ENCODE peak calls at places on chromosomes 16 and 17, in five cellular contexts. One of them, this sample, is unnamed.

GRCh38 chr16:78792952-78793351 is 693.5 kb downstream of the WWOX start:
- DNase-seq in trophoblast cell: no peak
- DNase-seq in neuronal stem cell: no peak
- DNase-seq in H1: no peak
- DNase-seq in IMR-90: no peak
- DNase-seq in this sample: no peak

GRCh38 chr16:76749780-76750375 is 441.1 kb upstream of the MON1B start:
- DNase-seq in trophoblast cell: no peak
- DNase-seq in IMR-90: no peak
- DNase-seq in neuronal stem cell: no peak
- DNase-seq in H1: no peak
- DNase-seq in this sample: peak; percentile 5

GRCh38 chr17:50884354-50885311 is 18.5 kb upstream of the TOB1 start:
- DNase-seq in neuronal stem cell: no peak
- DNase-seq in IMR-90: no peak
- DNase-seq in trophoblast cell: no peak
- DNase-seq in H1: no peak
- DNase-seq in this sample: no peak

GRCh38 chr17:10067446-10068143 is 130.8 kb downstream of the GAS7 start:
- DNase-seq in trophoblast cell: peak; percentile 52
- DNase-seq in IMR-90: no peak
- DNase-seq in H1: no peak
- DNase-seq in neuronal stem cell: no peak
- DNase-seq in this sample: no peak

GRCh38 chr16:50245417-50246298 is 20.7 kb upstream of the ADCY7 start:
- DNase-seq in IMR-90: peak; percentile 45
- DNase-seq in H1: no peak
- DNase-seq in neuronal stem cell: no peak
- DNase-seq in trophoblast cell: peak; percentile 81
- DNase-seq in this sample: peak; percentile 53

GRCh38 chr17:9488556-9488955 is 87.1 kb downstream of the STX8 start:
- DNase-seq in IMR-90: peak; percentile 32
- DNase-seq in H1: no peak
- DNase-seq in neuronal stem cell: no peak
- DNase-seq in trophoblast cell: no peak
- DNase-seq in this sample: no peak

GRCh38 chr17:31738067-31738466 is 121.0 kb downstream of the COPRS start:
- DNase-seq in IMR-90: no peak
- DNase-seq in neuronal stem cell: no peak
- DNase-seq in H1: no peak
- DNase-seq in trophoblast cell: peak; percentile 25
- DNase-seq in this sample: peak; percentile 56

GRCh38 chr17:55134486-55135157 is 130.1 kb upstream of the HLF start:
- DNase-seq in neuronal stem cell: no peak
- DNase-seq in IMR-90: peak; percentile 50
- DNase-seq in H1: no peak
- DNase-seq in trophoblast cell: no peak
- DNase-seq in this sample: no peak

GRCh38 chr17:79109584-79109983 is 35.0 kb downstream of the ENGASE start:
- DNase-seq in trophoblast cell: no peak
- DNase-seq in neuronal stem cell: peak; percentile 23
- DNase-seq in H1: no peak
- DNase-seq in IMR-90: no peak
- DNase-seq in this sample: no peak

GRCh38 chr16:35184356-35184870 is 1725.0 kb downstream of the TP53TG3F start:
- DNase-seq in trophoblast cell: no peak
- DNase-seq in neuronal stem cell: no peak
- DNase-seq in H1: no peak
- DNase-seq in IMR-90: no peak
- DNase-seq in this sample: no peak

GRCh38 chr17:42670199-42670924 is 6.4 kb downstream of the PLEKHH3 start:
- DNase-seq in trophoblast cell: no peak
- DNase-seq in IMR-90: no peak
- DNase-seq in neuronal stem cell: no peak
- DNase-seq in H1: no peak
- DNase-seq in this sample: no peak

GRCh38 chr16:86994651-86995171 is 322.5 kb downstream of the C16orf95 start:
- DNase-seq in trophoblast cell: no peak
- DNase-seq in neuronal stem cell: no peak
- DNase-seq in IMR-90: peak; percentile 97
- DNase-seq in H1: no peak
- DNase-seq in this sample: peak; percentile 94

GRCh38 chr17:47288531-47289116 is 35.0 kb downstream of the ITGB3 start:
- DNase-seq in neuronal stem cell: no peak
- DNase-seq in IMR-90: peak; percentile 69
- DNase-seq in trophoblast cell: no peak
- DNase-seq in H1: no peak
- DNase-seq in this sample: peak; percentile 30

GRCh38 chr16:22397459-22397858 is 23.0 kb upstream of the CDR2 start:
- DNase-seq in H1: no peak
- DNase-seq in neuronal stem cell: no peak
- DNase-seq in IMR-90: peak; percentile 96
- DNase-seq in trophoblast cell: peak; percentile 93
- DNase-seq in this sample: peak; percentile 85

GRCh38 chr17:27345141-27345904 is 51.4 kb downstream of the WSB1 start:
- DNase-seq in IMR-90: peak; percentile 28
- DNase-seq in neuronal stem cell: peak; percentile 49
- DNase-seq in H1: peak; percentile 81
- DNase-seq in trophoblast cell: peak; percentile 74
- DNase-seq in this sample: peak; percentile 29

GRCh38 chr17:75679706-75680201 is 12.6 kb downstream of the SAP30BP start:
- DNase-seq in H1: no peak
- DNase-seq in neuronal stem cell: no peak
- DNase-seq in trophoblast cell: peak; percentile 91
- DNase-seq in IMR-90: no peak
- DNase-seq in this sample: peak; percentile 32
- H4K8ac ChIP-seq in H1: no peak overlapping the region
- H4K8ac ChIP-seq in neuronal stem cell: no peak overlapping the region
- H4K8ac ChIP-seq in trophoblast cell: no peak overlapping the region
- H4K8ac ChIP-seq in IMR-90: no peak overlapping the region
- H4K8ac ChIP-seq in this sample: no peak overlapping the region

GRCh38 chr16:3023669-3024478 is at the start of the genes HCFC1R1 and THOC6:
- DNase-seq in trophoblast cell: peak; percentile 99
- DNase-seq in neuronal stem cell: peak; percentile 97
- DNase-seq in H1: peak; percentile 97
- DNase-seq in IMR-90: peak; percentile 98
- DNase-seq in this sample: peak; percentile 98
- H3K23ac ChIP-seq in trophoblast cell: no peak within 1 kb of the TSS
- H3K23ac ChIP-seq in neuronal stem cell: peak within 1 kb of the TSS; percentile 96
- H3K23ac ChIP-seq in H1: no peak within 1 kb of the TSS
- H3K23ac ChIP-seq in IMR-90: peak within 1 kb of the TSS; percentile 99
- H3K23ac ChIP-seq in this sample: no peak within 1 kb of the TSS

DNA sequence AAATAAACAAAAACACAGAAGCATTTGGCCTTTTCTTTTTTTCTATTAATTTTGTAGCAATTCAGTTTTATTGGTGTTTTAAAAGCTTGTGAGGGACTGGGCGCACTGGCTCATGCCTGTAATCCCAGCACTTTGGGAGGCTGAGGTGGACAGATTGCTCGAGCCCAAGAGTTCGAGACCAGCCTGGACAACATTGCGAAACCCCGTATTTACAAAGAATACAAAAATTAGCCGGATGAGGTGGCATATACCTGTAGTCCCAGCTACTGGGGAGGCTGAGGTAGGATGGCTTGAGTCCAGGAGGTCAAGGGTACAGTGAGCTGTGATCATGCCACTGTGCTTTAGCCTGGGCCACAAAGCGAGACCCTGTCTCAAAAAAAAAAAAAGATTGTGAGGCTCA is 53.4 kb downstream of the SEC14L1 start:
- DNase-seq in IMR-90: no peak
- DNase-seq in neuronal stem cell: no peak
- DNase-seq in H1: no peak
- DNase-seq in trophoblast cell: no peak
- DNase-seq in this sample: no peak
- H3K36me3 ChIP-seq in IMR-90: peaks cover 43% of the 10 kb centered on the region
- H3K36me3 ChIP-seq in neuronal stem cell: peaks cover 32% of the 10 kb centered on the region
- H3K36me3 ChIP-seq in H1: peaks cover 5% of the 10 kb centered on the region
- H3K36me3 ChIP-seq in trophoblast cell: peaks cover 31% of the 10 kb centered on the region
- H3K36me3 ChIP-seq in this sample: peaks cover 83% of the 10 kb centered on the region

DNA sequence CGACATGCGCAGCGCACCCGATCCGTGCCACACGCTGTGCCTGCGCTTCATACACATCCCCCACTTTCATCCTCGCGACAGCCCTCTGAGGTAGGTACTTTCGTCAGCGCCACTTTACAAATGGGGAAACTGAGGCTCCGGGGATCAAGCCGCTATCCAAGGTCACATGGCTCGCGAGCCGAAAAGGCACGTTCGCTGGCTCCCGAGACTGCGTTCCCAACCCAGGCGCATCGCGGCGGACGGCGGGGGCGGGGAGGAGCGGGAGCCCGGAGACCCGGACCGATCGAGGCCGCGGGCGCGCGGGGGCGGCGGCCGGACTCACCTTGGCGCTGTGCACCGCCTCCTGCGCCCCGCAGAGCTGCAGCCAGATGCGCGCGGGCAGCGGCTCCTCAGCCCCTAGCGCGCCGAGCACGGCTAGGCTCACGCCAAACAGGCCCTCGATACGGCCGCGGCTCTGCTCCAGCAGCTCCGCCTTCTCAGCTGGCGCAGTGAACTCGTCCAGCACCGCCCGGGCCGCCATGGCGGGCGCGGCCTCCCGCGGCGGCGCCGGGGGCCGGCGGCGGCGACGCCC is 442 bp downstream of the N4BP1 start:
- DNase-seq in neuronal stem cell: no peak
- DNase-seq in trophoblast cell: peak; percentile 69
- DNase-seq in H1: no peak
- DNase-seq in IMR-90: peak; percentile 54
- DNase-seq in this sample: peak; percentile 63
- H4K8ac ChIP-seq in neuronal stem cell: peak overlapping the region; percentile 17
- H4K8ac ChIP-seq in trophoblast cell: peak overlapping the region; percentile 97
- H4K8ac ChIP-seq in H1: peak overlapping the region; percentile 90
- H4K8ac ChIP-seq in IMR-90: peak overlapping the region; percentile 28
- H4K8ac ChIP-seq in this sample: peak overlapping the region; percentile 82

GRCh38 chr17:82803606-82804005 is 36.2 kb downstream of the ZNF750 start:
- DNase-seq in neuronal stem cell: no peak
- DNase-seq in IMR-90: no peak
- DNase-seq in H1: no peak
- DNase-seq in trophoblast cell: no peak
- DNase-seq in this sample: no peak
- H3K23ac ChIP-seq in neuronal stem cell: peak overlapping the region; percentile 55
- H3K23ac ChIP-seq in IMR-90: no peak overlapping the region
- H3K23ac ChIP-seq in H1: no peak overlapping the region
- H3K23ac ChIP-seq in trophoblast cell: no peak overlapping the region
- H3K23ac ChIP-seq in this sample: no peak overlapping the region

GRCh38 chr17:5531019-5531418 is 44.7 kb downstream of the MIS12 start:
- DNase-seq in H1: no peak
- DNase-seq in neuronal stem cell: no peak
- DNase-seq in trophoblast cell: no peak
- DNase-seq in IMR-90: no peak
- DNase-seq in this sample: no peak

GRCh38 chr17:5530265-5530782 is 44.0 kb downstream of the MIS12 start:
- DNase-seq in trophoblast cell: no peak
- DNase-seq in H1: no peak
- DNase-seq in neuronal stem cell: no peak
- DNase-seq in IMR-90: no peak
- DNase-seq in this sample: no peak

GRCh38 chr17:5533486-5534315 is 47.3 kb downstream of the MIS12 start:
- DNase-seq in IMR-90: no peak
- DNase-seq in H1: no peak
- DNase-seq in neuronal stem cell: no peak
- DNase-seq in trophoblast cell: no peak
- DNase-seq in this sample: no peak

GRCh38 chr17:5535436-5535835 is 48.9 kb downstream of the NLRP1 start:
- DNase-seq in IMR-90: no peak
- DNase-seq in neuronal stem cell: no peak
- DNase-seq in trophoblast cell: no peak
- DNase-seq in H1: no peak
- DNase-seq in this sample: no peak

GRCh38 chr17:5532581-5532980 is 46.2 kb downstream of the MIS12 start:
- DNase-seq in neuronal stem cell: no peak
- DNase-seq in trophoblast cell: no peak
- DNase-seq in IMR-90: no peak
- DNase-seq in H1: no peak
- DNase-seq in this sample: no peak
- H3K36me3 ChIP-seq in neuronal stem cell: no peaks in the 10 kb centered on the region
- H3K36me3 ChIP-seq in trophoblast cell: no peaks in the 10 kb centered on the region
- H3K36me3 ChIP-seq in IMR-90: peaks cover 22% of the 10 kb centered on the region
- H3K36me3 ChIP-seq in H1: no peaks in the 10 kb centered on the region
- H3K36me3 ChIP-seq in this sample: no peaks in the 10 kb centered on the region

DNA sequence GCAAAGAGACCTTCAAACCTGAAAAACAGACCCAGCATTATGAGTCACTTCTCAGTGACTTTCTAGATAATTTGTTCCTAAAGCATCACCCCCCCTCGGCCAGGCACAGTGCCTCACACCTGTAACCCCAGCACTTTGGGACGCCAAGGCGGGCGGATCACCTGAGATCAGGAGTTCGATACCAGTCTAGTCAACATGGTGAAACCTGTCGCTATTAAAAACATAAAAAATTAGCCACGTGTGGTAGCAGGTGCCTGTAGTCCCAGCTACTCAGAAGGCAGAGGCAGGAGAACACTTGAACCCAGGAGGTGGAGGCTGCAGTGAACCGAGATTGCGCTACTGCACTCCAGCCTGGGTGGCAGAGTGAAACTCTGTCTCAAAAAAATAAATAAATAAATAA is 24.3 kb upstream of the RNPS1 start:
- DNase-seq in trophoblast cell: no peak
- DNase-seq in IMR-90: no peak
- DNase-seq in H1: no peak
- DNase-seq in neuronal stem cell: no peak
- DNase-seq in this sample: no peak
- H4K8ac ChIP-seq in trophoblast cell: no peak overlapping the region
- H4K8ac ChIP-seq in IMR-90: no peak overlapping the region
- H4K8ac ChIP-seq in H1: no peak overlapping the region
- H4K8ac ChIP-seq in neuronal stem cell: no peak overlapping the region
- H4K8ac ChIP-seq in this sample: no peak overlapping the region